ENCODE peak calls at places on chromosomes 6 and 20, in eight cellular contexts. One of them, this sample, is unnamed.

GRCh38 chr20:61288331-61288784 is 36.3 kb downstream of the CDH4 start:
- DNase-seq in left lung: no peak
- DNase-seq in upper lobe of right lung: no peak
- DNase-seq in BJ: no peak
- DNase-seq in A172: no peak
- DNase-seq in immature natural killer cell: no peak
- DNase-seq in nephron progenitor cell: no peak
- DNase-seq in effector memory CD8-positive, alpha-beta T cell: no peak
- DNase-seq in this sample: no peak

GRCh38 chr20:18466574-18466893 is 296 bp downstream of the DZANK1 start:
- DNase-seq in left lung: no peak
- DNase-seq in upper lobe of right lung: no peak
- DNase-seq in BJ: peak; percentile 3
- DNase-seq in A172: no peak
- DNase-seq in immature natural killer cell: no peak
- DNase-seq in nephron progenitor cell: no peak
- DNase-seq in effector memory CD8-positive, alpha-beta T cell: no peak
- DNase-seq in this sample: no peak

GRCh38 chr6:16236648-16237199 is 1.7 kb upstream of the GMPR start:
- DNase-seq in left lung: peak; percentile 62
- DNase-seq in upper lobe of right lung: no peak
- DNase-seq in BJ: peak; percentile 24
- DNase-seq in A172: peak; percentile 14
- DNase-seq in immature natural killer cell: no peak
- DNase-seq in nephron progenitor cell: no peak
- DNase-seq in effector memory CD8-positive, alpha-beta T cell: no peak
- DNase-seq in this sample: no peak

GRCh38 chr20:47956261-47956995 is 171.1 kb upstream of the SULF2 start:
- DNase-seq in left lung: no peak
- DNase-seq in upper lobe of right lung: no peak
- DNase-seq in BJ: no peak
- DNase-seq in A172: peak; percentile 36
- DNase-seq in immature natural killer cell: no peak
- DNase-seq in nephron progenitor cell: no peak
- DNase-seq in effector memory CD8-positive, alpha-beta T cell: no peak
- DNase-seq in this sample: peak; percentile 62

GRCh38 chr6:72524011-72524645 is 97.7 kb upstream of the KCNQ5 start:
- DNase-seq in left lung: no peak
- DNase-seq in upper lobe of right lung: no peak
- DNase-seq in BJ: no peak
- DNase-seq in A172: no peak
- DNase-seq in immature natural killer cell: no peak
- DNase-seq in nephron progenitor cell: no peak
- DNase-seq in effector memory CD8-positive, alpha-beta T cell: no peak
- DNase-seq in this sample: peak; percentile 88

GRCh38 chr6:39370021-39370420 is 47.5 kb upstream of the KCNK16 start:
- DNase-seq in left lung: no peak
- DNase-seq in upper lobe of right lung: no peak
- DNase-seq in BJ: no peak
- DNase-seq in A172: no peak
- DNase-seq in immature natural killer cell: no peak
- DNase-seq in nephron progenitor cell: no peak
- DNase-seq in effector memory CD8-positive, alpha-beta T cell: no peak
- DNase-seq in this sample: peak; percentile 68

GRCh38 chr20:43318749-43319148 is 129.0 kb upstream of the PTPRT start:
- DNase-seq in left lung: no peak
- DNase-seq in upper lobe of right lung: no peak
- DNase-seq in BJ: no peak
- DNase-seq in A172: no peak
- DNase-seq in immature natural killer cell: no peak
- DNase-seq in nephron progenitor cell: no peak
- DNase-seq in effector memory CD8-positive, alpha-beta T cell: no peak
- DNase-seq in this sample: no peak

GRCh38 chr6:80467408-80467807 is 360.9 kb downstream of the BCKDHB start:
- DNase-seq in left lung: no peak
- DNase-seq in upper lobe of right lung: no peak
- DNase-seq in BJ: no peak
- DNase-seq in A172: no peak
- DNase-seq in immature natural killer cell: no peak
- DNase-seq in nephron progenitor cell: no peak
- DNase-seq in effector memory CD8-positive, alpha-beta T cell: no peak
- DNase-seq in this sample: no peak

GRCh38 chr6:157989541-157990289 is 8.1 kb downstream of the SYNJ2 start:
- DNase-seq in left lung: no peak
- DNase-seq in upper lobe of right lung: peak; percentile 68
- DNase-seq in BJ: no peak
- DNase-seq in A172: peak; percentile 72
- DNase-seq in immature natural killer cell: no peak
- DNase-seq in nephron progenitor cell: no peak
- DNase-seq in effector memory CD8-positive, alpha-beta T cell: no peak
- DNase-seq in this sample: no peak

GRCh38 chr20:63775096-63775978 is 35.8 kb downstream of the SLC2A4RG start:
- DNase-seq in left lung: no peak
- DNase-seq in upper lobe of right lung: no peak
- DNase-seq in BJ: no peak
- DNase-seq in A172: no peak
- DNase-seq in immature natural killer cell: peak; percentile 18
- DNase-seq in nephron progenitor cell: peak; percentile 96
- DNase-seq in effector memory CD8-positive, alpha-beta T cell: peak; percentile 14
- DNase-seq in this sample: peak; percentile 29

GRCh38 chr6:95685817-95686216 is 108.5 kb downstream of the MANEA start:
- DNase-seq in left lung: no peak
- DNase-seq in upper lobe of right lung: no peak
- DNase-seq in BJ: no peak
- DNase-seq in A172: no peak
- DNase-seq in immature natural killer cell: no peak
- DNase-seq in nephron progenitor cell: no peak
- DNase-seq in effector memory CD8-positive, alpha-beta T cell: no peak
- DNase-seq in this sample: no peak

GRCh38 chr6:117143647-117144046 is 121.7 kb upstream of the VGLL2 start:
- DNase-seq in left lung: no peak
- DNase-seq in upper lobe of right lung: no peak
- DNase-seq in BJ: no peak
- DNase-seq in A172: no peak
- DNase-seq in immature natural killer cell: no peak
- DNase-seq in nephron progenitor cell: no peak
- DNase-seq in effector memory CD8-positive, alpha-beta T cell: no peak
- DNase-seq in this sample: no peak

GRCh38 chr6:56699066-56699654 is 56.5 kb upstream of the DST start:
- DNase-seq in left lung: no peak
- DNase-seq in upper lobe of right lung: no peak
- DNase-seq in BJ: no peak
- DNase-seq in A172: no peak
- DNase-seq in immature natural killer cell: no peak
- DNase-seq in nephron progenitor cell: no peak
- DNase-seq in effector memory CD8-positive, alpha-beta T cell: no peak
- DNase-seq in this sample: no peak

GRCh38 chr6:125585470-125585869 is 164.0 kb upstream of the HEY2 start:
- DNase-seq in left lung: no peak
- DNase-seq in upper lobe of right lung: no peak
- DNase-seq in BJ: no peak
- DNase-seq in A172: no peak
- DNase-seq in immature natural killer cell: no peak
- DNase-seq in nephron progenitor cell: no peak
- DNase-seq in effector memory CD8-positive, alpha-beta T cell: no peak
- DNase-seq in this sample: no peak